ENCODE peak calls at places on chromosomes 5 and 9, in four cellular contexts. Z is activated T-helper 1 cell treated with Interleukin-2 at 50 U/mL for 16 hours; N is stimulated activated CD8-positive, alpha-beta memory T cell treated with anti-CD3 and anti-CD28 coated beads, Interleukin-2, amount 100 ng/mL, for 48 hours; L is Ammon's horn. V is an unnamed sample.

GRCh38 chr9:32579706-32580331 is 6.9 kb upstream of the NDUFB6 start:
- DNase-seq in N (peak), Z (peak), L (peak), V (no peak)

GRCh38 chr5:142364251-142365145 is 39.7 kb upstream of the SPRY4 start:
- DNase-seq in L (no peak), N (no peak), Z (no peak), V (no peak)

GRCh38 chr5:141260458-141261237 is 15.5 kb downstream of the PCDHB15 start:
- DNase-seq in L (no peak), Z (no peak), N (no peak), V (no peak)

GRCh38 chr5:72281764-72282499 is 38.1 kb downstream of the MRPS27 start:
- DNase-seq in L (no peak), N (no peak), Z (no peak), V (no peak)

GRCh38 chr5:130065617-130066016 is 161.4 kb downstream of the CHSY3 start:
- DNase-seq in L (no peak), Z (no peak), N (no peak), V (no peak)

GRCh38 chr9:89606567-89607311 is 1.9 kb downstream of the GADD45G start:
- DNase-seq in L (peak), Z (no peak), N (no peak), V (no peak)

GRCh38 chr9:21591221-21592062 is 109.3 kb upstream of the IFNE start:
- DNase-seq in N (no peak), L (peak), Z (no peak), V (no peak)

GRCh38 chr5:33933723-33934544 is 2.3 kb upstream of the RXFP3 start:
- DNase-seq in N (no peak), L (no peak), Z (no peak), V (no peak)

GRCh38 chr9:119078015-119078414 is 291.2 kb downstream of the BRINP1 start:
- DNase-seq in L (peak), Z (no peak), N (no peak), V (no peak)

GRCh38 chr9:136854113-136854841 is 2.1 kb downstream of the MAMDC4 start:
- DNase-seq in N (no peak), Z (no peak), L (no peak), V (no peak)

GRCh38 chr9:116101516-116101915 is 52.1 kb upstream of the PAPPA start:
- DNase-seq in Z (no peak), N (no peak), L (peak), V (no peak)

GRCh38 chr5:113204525-113205161 is 228.0 kb downstream of the DCP2 start:
- DNase-seq in N (no peak), L (peak), Z (no peak), V (no peak)

GRCh38 chr5:151222769-151223446 is 984 bp downstream of the CCDC69 start:
- DNase-seq in Z (peak), L (no peak), N (no peak), V (no peak)

GRCh38 chr9:100452894-100453293 is 20.1 kb upstream of the TMEFF1 start:
- DNase-seq in N (no peak), L (no peak), Z (no peak), V (no peak)

GRCh38 chr5:59693492-59693891 is 200.0 kb downstream of the PDE4D start:
- DNase-seq in L (no peak), Z (no peak), N (no peak), V (no peak)

GRCh38 chr5:94422819-94423218 is 195.6 kb downstream of the KIAA0825 start:
- DNase-seq in L (no peak), N (no peak), Z (no peak), V (no peak)

GRCh38 chr9:117763314-117763713 is 59.1 kb downstream of the TLR4 start:
- DNase-seq in Z (no peak), L (no peak), N (no peak), V (no peak)

GRCh38 chr9:82553654-82554366 is 509.1 kb downstream of the RASEF start:
- DNase-seq in N (no peak), L (no peak), Z (no peak), V (no peak)

GRCh38 chr9:114733814-114734213 is 51.8 kb upstream of the TEX48 start:
- DNase-seq in Z (no peak), L (no peak), N (no peak), V (no peak)

GRCh38 chr5:92518318-92518913 is 1062.6 kb downstream of the NR2F1-AS1 start:
- DNase-seq in L (no peak), Z (no peak), N (no peak), V (peak)

GRCh38 chr9:16705121-16705604 is 165.3 kb downstream of the BNC2 start:
- DNase-seq in L (peak), N (no peak), Z (no peak), V (no peak)

GRCh38 chr5:121199238-121199999 is 652.3 kb upstream of the FTMT start:
- DNase-seq in L (peak), Z (no peak), N (no peak), V (no peak)

GRCh38 chr5:37755581-37755980 is 84.3 kb downstream of the GDNF start:
- DNase-seq in Z (no peak), N (no peak), L (no peak), V (no peak)

V was measured in GM18507.